ENCODE peak calls at places on chromosomes 13 and 19, in four cellular contexts. One of them, this sample, is unnamed.
A peak's percentile ranks its signal among the peaks of the same experiment; 100 is the strongest.

GRCh38 chr13:27583645-27584044 is 36.7 kb downstream of the LNX2 start:
- DNase-seq in spleen: no peak
- DNase-seq in Peyer's patch: no peak
- DNase-seq in PC-9: no peak
- DNase-seq in this sample: no peak

GRCh38 chr13:47111499-47111898 is 214.6 kb upstream of the HTR2A start:
- DNase-seq in spleen: no peak
- DNase-seq in Peyer's patch: no peak
- DNase-seq in PC-9: no peak
- DNase-seq in this sample: no peak

GRCh38 chr19:30096596-30097370 is 154.7 kb downstream of the URI1 start:
- DNase-seq in spleen: peak; percentile 60
- DNase-seq in Peyer's patch: no peak
- DNase-seq in PC-9: no peak
- DNase-seq in this sample: no peak

GRCh38 chr19:2490659-2491058 is 14.7 kb downstream of the GADD45B start:
- DNase-seq in spleen: no peak
- DNase-seq in Peyer's patch: no peak
- DNase-seq in PC-9: no peak
- DNase-seq in this sample: no peak

GRCh38 chr13:100106005-100106404 is 17.1 kb downstream of the PCCA start:
- DNase-seq in spleen: no peak
- DNase-seq in Peyer's patch: no peak
- DNase-seq in PC-9: no peak
- DNase-seq in this sample: no peak

GRCh38 chr19:51001495-51001894 is at the start of gene KLK8:
- DNase-seq in spleen: no peak
- DNase-seq in Peyer's patch: no peak
- DNase-seq in PC-9: peak; percentile 70
- DNase-seq in this sample: no peak

GRCh38 chr13:89803839-89804238 is 1543.6 kb upstream of the MIR17HG start:
- DNase-seq in spleen: no peak
- DNase-seq in Peyer's patch: no peak
- DNase-seq in PC-9: no peak
- DNase-seq in this sample: no peak

GRCh38 chr19:40754611-40755247 is 3.7 kb downstream of the SNRPA start:
- DNase-seq in spleen: no peak
- DNase-seq in Peyer's patch: no peak
- DNase-seq in PC-9: no peak
- DNase-seq in this sample: no peak

GRCh38 chr13:42649761-42650289 is 75.9 kb downstream of the TNFSF11 start:
- DNase-seq in spleen: no peak
- DNase-seq in Peyer's patch: no peak
- DNase-seq in PC-9: no peak
- DNase-seq in this sample: no peak

GRCh38 chr19:5494780-5495179 is 39.6 kb downstream of the ZNRF4 start:
- DNase-seq in spleen: no peak
- DNase-seq in Peyer's patch: no peak
- DNase-seq in PC-9: no peak
- DNase-seq in this sample: no peak

GRCh38 chr19:41785653-41786052 is 10.7 kb upstream of the CEACAM3 start:
- DNase-seq in spleen: peak; percentile 84
- DNase-seq in Peyer's patch: peak; percentile 48
- DNase-seq in PC-9: peak; percentile 79
- DNase-seq in this sample: peak; percentile 29

GRCh38 chr19:49683814-49684250 is 5.6 kb upstream of the ADM5 start:
- DNase-seq in spleen: no peak
- DNase-seq in Peyer's patch: no peak
- DNase-seq in PC-9: no peak
- DNase-seq in this sample: no peak

GRCh38 chr13:20814224-20814910 is 40.6 kb upstream of the EEF1AKMT1 start:
- DNase-seq in spleen: no peak
- DNase-seq in Peyer's patch: peak; percentile 26
- DNase-seq in PC-9: peak; percentile 54
- DNase-seq in this sample: peak; percentile 91

GRCh38 chr19:1482361-1483066 is 3.5 kb upstream of the C19orf25 start:
- DNase-seq in spleen: no peak
- DNase-seq in Peyer's patch: no peak
- DNase-seq in PC-9: no peak
- DNase-seq in this sample: no peak

DNA sequence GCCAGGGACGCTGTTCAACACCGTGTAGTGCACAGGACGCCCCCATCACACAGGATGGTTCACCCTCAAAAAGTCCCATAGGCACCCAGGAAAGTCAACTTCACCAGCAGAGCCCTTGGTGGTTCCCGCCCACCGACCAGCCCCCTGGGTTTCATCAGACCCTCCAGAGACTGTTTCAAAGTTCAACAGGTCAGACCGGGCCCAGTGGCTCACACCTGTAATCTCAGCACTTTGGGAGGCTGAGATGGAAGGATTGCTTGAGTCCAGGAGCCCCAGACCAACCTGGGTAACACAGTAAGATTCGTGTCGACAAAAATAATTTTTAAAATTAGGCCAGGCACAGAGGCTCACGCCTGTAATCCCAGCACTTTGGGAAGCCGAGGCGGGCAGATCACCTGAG is 61.0 kb downstream of the MYO9B start:
- DNase-seq in spleen: no peak
- DNase-seq in Peyer's patch: no peak
- DNase-seq in PC-9: no peak
- DNase-seq in this sample: no peak
- H3K27ac ChIP-seq in spleen: peak overlapping the region; percentile 86
- H3K27ac ChIP-seq in Peyer's patch: peak overlapping the region; percentile 90
- H3K27ac ChIP-seq in PC-9: peak overlapping the region; percentile 93
- H3K27ac ChIP-seq in this sample: peak overlapping the region; percentile 98

GRCh38 chr19:14835011-14835410 is at the start of the genes OR7A5 and OR7C1:
- DNase-seq in spleen: no peak
- DNase-seq in Peyer's patch: no peak
- DNase-seq in PC-9: peak; percentile 63
- DNase-seq in this sample: no peak
- H3K4me3 ChIP-seq in spleen: no peak within 1 kb of the TSS
- H3K4me3 ChIP-seq in Peyer's patch: no peak within 1 kb of the TSS
- H3K4me3 ChIP-seq in PC-9: no peak within 1 kb of the TSS
- H3K4me3 ChIP-seq in this sample: no peak within 1 kb of the TSS

DNA sequence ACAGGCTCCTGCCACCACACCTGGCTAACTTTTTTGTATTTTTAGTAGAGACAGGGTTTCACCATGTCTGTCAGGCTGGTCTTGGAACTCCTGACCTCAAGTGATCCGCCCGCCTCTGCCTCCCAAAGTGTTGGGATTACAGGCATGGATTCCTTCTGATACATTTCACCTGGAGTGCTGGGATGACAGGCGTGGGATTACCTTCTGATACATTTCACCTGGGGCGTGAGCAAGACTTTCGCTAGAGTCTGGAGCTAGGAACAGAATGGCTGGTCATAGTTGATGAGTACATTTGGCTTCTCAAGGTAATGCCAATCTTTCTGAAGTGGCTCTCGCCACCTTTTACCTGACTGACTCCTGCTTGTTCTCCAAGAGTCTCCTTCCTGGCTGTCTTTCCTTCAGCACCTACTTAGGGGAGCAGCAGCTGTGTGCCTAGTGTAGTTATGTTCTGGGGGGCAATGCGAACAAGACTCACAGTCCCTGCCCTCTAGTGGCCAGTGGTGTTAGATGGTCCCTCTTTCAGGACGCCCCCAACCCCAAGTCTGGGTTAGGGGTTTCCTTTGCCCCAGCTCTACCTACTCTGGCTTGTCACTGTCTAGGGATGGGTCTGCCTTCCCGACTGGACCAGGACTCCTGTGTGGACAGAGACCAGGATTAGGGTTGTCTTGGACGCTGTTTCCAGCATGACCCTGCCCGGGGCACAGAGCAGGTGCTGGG is 19.3 kb downstream of the PPP1R37 start:
- DNase-seq in spleen: no peak
- DNase-seq in Peyer's patch: no peak
- DNase-seq in PC-9: no peak
- DNase-seq in this sample: no peak
- TF ChIP-seq CTCF in spleen: no peak
- TF ChIP-seq CTCF in Peyer's patch: no peak
- TF ChIP-seq CTCF in PC-9: no peak
- TF ChIP-seq CTCF in this sample: no peak

DNA sequence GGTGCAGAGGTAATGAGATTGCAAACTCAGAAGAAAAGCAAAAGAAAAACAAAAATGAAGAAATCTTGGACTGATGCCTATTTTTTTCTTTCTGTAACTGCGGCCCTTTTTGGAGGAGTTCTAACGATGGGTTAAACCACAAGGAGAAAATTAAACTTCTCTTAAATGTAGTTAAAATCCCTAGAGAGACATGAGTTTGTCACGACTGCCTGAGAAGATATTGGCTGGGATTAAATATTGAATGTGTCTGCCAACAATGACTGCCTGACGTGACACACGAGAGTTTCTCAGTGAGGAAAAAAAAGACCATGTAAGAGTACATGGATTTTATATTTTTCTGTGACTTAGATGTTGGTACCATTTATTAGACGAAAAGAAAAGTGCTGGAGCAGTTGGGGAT is 1013.4 kb downstream of the PCDH9 start:
- DNase-seq in spleen: no peak
- DNase-seq in Peyer's patch: no peak
- DNase-seq in PC-9: no peak
- DNase-seq in this sample: no peak
- H3K27ac ChIP-seq in spleen: no peak overlapping the region
- H3K27ac ChIP-seq in Peyer's patch: no peak overlapping the region
- H3K27ac ChIP-seq in PC-9: no peak overlapping the region
- H3K27ac ChIP-seq in this sample: no peak overlapping the region

DNA sequence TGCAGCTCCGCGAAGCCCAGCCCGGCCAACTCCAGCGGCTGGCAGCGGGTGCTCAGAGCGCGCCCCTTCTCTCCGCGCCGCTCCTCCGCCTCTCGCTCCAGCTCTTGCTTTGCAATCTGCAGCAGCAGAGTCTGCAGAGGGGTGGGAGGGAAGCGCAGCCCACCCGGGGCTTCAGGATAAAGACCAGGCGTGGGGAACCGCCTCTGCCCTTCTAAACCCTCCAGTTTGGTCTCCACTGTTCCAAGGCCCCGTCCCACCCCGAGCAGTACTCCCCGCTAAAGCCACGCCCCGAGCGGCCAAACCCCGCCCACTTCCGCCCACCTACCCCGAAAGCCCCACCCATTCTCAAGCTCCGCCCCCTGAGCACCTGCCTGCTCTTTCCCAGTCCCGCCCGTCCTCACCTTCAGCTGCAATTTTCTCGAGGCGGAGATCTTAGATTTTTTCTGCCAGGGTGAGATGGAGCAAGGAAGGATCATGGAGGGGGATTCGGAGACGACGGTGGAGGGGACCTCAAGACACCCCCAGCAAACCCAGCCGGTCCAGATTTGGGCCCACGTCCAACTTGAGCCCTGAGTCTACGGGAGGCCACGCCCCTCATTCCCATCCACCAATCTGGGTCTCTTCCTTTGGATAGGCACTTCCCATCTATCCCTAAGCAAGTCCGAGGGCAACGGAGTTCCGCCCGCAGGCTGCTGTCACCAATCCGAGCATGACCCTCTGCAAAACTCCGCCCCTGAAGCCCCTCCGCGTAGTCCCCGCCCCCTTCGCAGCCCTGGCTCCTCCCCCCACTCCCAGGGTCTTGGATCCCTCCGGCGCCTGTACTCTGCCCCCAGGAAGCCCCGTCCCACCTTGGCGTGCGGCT is 1.1 kb downstream of the TNNI3 start:
- DNase-seq in spleen: no peak
- DNase-seq in Peyer's patch: no peak
- DNase-seq in PC-9: no peak
- DNase-seq in this sample: no peak
- H3K4me3 ChIP-seq in spleen: no peak overlapping the region
- H3K4me3 ChIP-seq in Peyer's patch: no peak overlapping the region
- H3K4me3 ChIP-seq in PC-9: no peak overlapping the region
- H3K4me3 ChIP-seq in this sample: peak overlapping the region; percentile 10

DNA sequence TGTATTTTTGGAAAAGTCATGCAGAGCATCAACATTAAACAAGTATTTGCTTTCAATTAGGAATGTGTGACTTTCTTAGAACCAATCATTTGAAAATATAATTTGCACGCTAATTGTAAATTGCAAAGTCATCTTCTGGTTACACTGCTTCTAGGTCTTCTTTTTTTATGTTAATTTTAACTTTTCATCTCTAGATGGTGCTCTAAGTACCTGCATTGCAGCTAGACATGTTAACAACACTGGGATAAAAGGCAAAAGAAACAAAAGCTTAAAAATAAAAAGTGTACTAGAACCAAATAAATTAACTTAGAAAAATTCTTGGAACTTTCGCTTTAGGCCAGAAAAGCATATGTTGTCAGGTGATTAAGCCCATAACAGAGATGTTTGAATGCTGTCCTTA is 2758.2 kb downstream of the PCDH9 start:
- DNase-seq in spleen: no peak
- DNase-seq in Peyer's patch: no peak
- DNase-seq in PC-9: peak; percentile 46
- DNase-seq in this sample: peak; percentile 11
- TF ChIP-seq CTCF in spleen: no peak
- TF ChIP-seq CTCF in Peyer's patch: no peak
- TF ChIP-seq CTCF in PC-9: peak; percentile 72
- TF ChIP-seq CTCF in this sample: peak; percentile 67

DNA sequence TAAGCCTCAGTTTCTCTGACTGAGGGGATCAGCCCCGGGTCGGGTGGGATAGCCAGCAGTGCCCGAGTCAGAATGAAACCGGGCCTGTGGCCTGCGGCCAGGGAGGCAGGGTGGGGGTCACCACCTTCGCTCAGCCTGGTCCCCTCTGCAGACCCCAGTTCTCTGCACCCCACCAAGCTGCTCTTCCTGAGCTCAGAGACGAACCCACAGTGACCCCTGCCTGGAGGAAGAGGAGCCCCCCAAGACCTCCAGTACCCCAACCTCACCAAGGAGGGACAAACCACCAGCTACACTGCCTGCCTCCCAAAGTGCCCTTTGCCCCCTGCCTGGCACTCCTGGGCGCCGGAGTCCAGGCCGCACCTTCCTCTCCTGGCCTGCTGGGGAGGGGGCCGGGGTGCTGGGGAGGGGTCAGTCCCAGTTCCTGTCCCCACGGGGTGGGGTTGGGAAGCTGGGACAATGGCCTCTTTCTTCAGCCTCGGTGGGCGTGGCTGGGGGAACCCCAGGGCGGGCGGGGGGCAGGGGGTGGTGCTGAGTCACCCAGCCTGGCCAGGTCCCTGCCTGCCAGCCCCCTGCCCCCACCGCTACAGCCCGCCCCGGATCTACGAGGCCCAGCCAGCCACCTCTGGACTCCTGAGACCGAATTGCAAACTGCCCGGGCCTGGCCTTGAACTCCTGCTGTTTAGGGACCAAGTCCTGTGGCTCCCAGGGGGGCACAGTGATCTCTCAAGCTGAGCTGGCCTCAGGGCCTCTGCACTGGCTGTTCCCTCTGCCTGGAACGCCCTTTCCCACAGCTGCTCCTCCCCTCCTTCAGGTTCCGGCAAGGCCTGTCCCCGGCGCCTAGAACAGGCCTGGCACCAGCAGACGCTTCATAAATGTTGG is 14.3 kb downstream of the ZBTB7A start:
- DNase-seq in spleen: no peak
- DNase-seq in Peyer's patch: no peak
- DNase-seq in PC-9: peak; percentile 78
- DNase-seq in this sample: no peak
- H3K27ac ChIP-seq in spleen: no peak overlapping the region
- H3K27ac ChIP-seq in Peyer's patch: peak overlapping the region; percentile 94
- H3K27ac ChIP-seq in PC-9: peak overlapping the region; percentile 99
- H3K27ac ChIP-seq in this sample: peak overlapping the region; percentile 47